ENCODE peak calls at places on chromosomes 3 and 15, in six cellular contexts. L is endothelial cell; R is fibroblast of mammary gland; G is CD8-positive, alpha-beta T cell; K is CD4-positive, alpha-beta T cell; Q is HepG2. M is an unnamed sample.

GRCh38 chr15:85007741-85008140 is 26.1 kb downstream of the PDE8A start:
- DNase-seq in L (no peak), R (no peak), G (no peak), K (no peak), Q (no peak), M (no peak)

GRCh38 chr15:48564690-48565089 is 80.8 kb downstream of the FBN1 start:
- DNase-seq in L (no peak), R (no peak), G (no peak), K (no peak), Q (no peak), M (no peak)

GRCh38 chr15:49863431-49864205 is 242.8 kb downstream of the DTWD1 start:
- DNase-seq in L (no peak), R (peak; percentile 96), G (no peak), K (no peak), Q (no peak), M (no peak)

GRCh38 chr15:24823473-24823872 is 131.3 kb upstream of the SNRPN start:
- DNase-seq in L (peak; percentile 79), R (no peak), G (no peak), K (no peak), Q (no peak), M (no peak)

GRCh38 chr3:180601688-180602666 is at the start of gene TTC14:
- DNase-seq in L (peak; percentile 86), R (peak; percentile 96), G (peak; percentile 93), K (peak; percentile 91), Q (peak; percentile 93), M (peak; percentile 84)

GRCh38 chr15:59812889-59813288 is 123.8 kb upstream of the BNIP2 start:
- DNase-seq in L (no peak), R (no peak), G (no peak), K (no peak), Q (no peak), M (no peak)

GRCh38 chr3:128322030-128323022 is 144.4 kb downstream of the DNAJB8 start:
- DNase-seq in L (peak; percentile 77), R (peak; percentile 50), G (peak; percentile 63), K (peak; percentile 60), Q (no peak), M (no peak)

GRCh38 chr3:49465269-49466034 is 4.6 kb upstream of the DAG1 start:
- DNase-seq in L (no peak), R (no peak), G (no peak), K (no peak), Q (peak; percentile 91), M (no peak)

GRCh38 chr3:48428088-48428862 is 1.6 kb downstream of the PLXNB1 start:
- DNase-seq in L (no peak), R (no peak), G (no peak), K (no peak), Q (peak; percentile 90), M (no peak)

GRCh38 chr3:58560771-58561311 is 16.4 kb downstream of the FAM107A start:
- DNase-seq in L (peak; percentile 39), R (peak; percentile 80), G (no peak), K (no peak), Q (peak; percentile 76), M (no peak)
- TF ChIP-seq CTCF in L (no peak), R (peak; percentile 55), G (no peak), K (no peak), Q (peak; percentile 69), M (no peak)

GRCh38 chr3:72190050-72190449 is 405.1 kb upstream of the PROK2 start:
- DNase-seq in L (no peak), R (no peak), G (no peak), K (no peak), Q (no peak), M (no peak)

GRCh38 chr3:72189344-72189743 is 404.4 kb upstream of the PROK2 start:
- DNase-seq in L (no peak), R (no peak), G (no peak), K (no peak), Q (no peak), M (no peak)

GRCh38 chr3:72186485-72186864 is 401.5 kb upstream of the PROK2 start:
- DNase-seq in L (no peak), R (peak; percentile 85), G (no peak), K (no peak), Q (no peak), M (no peak)

GRCh38 chr3:72185549-72186484 is 400.9 kb upstream of the PROK2 start:
- DNase-seq in L (no peak), R (peak; percentile 93), G (no peak), K (no peak), Q (peak; percentile 7), M (no peak)

DNA sequence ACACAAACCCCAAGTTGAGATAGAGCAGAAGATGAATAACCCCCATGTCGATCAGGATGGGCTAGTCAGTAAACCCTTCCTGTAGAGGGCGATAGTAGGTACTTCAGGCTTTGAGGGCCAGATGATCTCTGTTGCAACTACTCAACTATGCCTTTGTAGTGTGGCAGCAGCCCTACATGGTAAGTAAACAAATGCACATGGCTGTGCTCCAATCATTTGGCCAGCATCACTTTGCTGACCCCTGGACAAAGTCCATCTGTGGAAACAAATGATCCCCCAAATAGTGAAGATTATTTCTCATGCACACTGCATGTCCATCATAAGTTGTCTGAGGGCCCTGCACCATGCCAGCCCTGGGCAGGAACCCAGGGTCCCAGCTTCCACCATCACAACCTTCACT is 402.2 kb upstream of the PROK2 start:
- DNase-seq in L (no peak), R (no peak), G (no peak), K (no peak), Q (peak; percentile 62), M (no peak)
- TF ChIP-seq CTCF in L (peak; percentile 29), R (peak; percentile 8), G (no peak), K (no peak), Q (peak; percentile 52), M (no peak)

DNA sequence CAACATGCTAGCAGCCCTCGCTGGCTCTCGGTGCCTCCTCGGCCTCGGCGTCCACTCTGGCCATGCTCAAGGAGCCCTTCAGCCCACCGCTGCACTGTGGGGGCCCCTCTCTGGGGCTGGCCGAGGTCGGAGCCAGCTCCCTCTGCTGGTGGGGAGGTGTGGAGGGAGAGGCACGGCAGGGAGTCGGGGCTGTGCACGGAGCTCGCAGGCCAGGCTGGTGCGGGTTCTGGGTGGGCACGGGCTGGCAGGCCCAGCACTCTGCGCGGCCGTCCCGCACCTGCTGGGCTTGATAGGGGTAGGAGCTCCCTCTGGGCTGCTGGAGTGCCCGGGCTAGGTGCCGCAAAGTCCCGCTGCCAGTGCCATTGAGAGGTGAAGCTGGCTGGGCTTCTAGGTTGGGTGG is 251.0 kb downstream of the SQOR start:
- DNase-seq in L (no peak), R (no peak), G (no peak), K (no peak), Q (no peak), M (no peak)
- TF ChIP-seq CTCF in L (no peak), R (no peak), G (no peak), K (no peak), Q (peak; percentile 41), M (no peak)

GRCh38 chr3:17974206-17974841 is 231.9 kb upstream of the TBC1D5 start:
- DNase-seq in L (no peak), R (peak; percentile 16), G (no peak), K (no peak), Q (no peak), M (no peak)
- TF ChIP-seq CTCF in L (no peak), R (peak; percentile 37), G (no peak), K (no peak), Q (no peak), M (no peak)

GRCh38 chr15:75145027-75145841 is 56.4 kb upstream of the C15orf39 start:
- DNase-seq in L (no peak), R (no peak), G (no peak), K (no peak), Q (peak; percentile 84), M (no peak)
- TF ChIP-seq CTCF in L (no peak), R (no peak), G (no peak), K (no peak), Q (peak; percentile 94), M (no peak)